ENCODE peak calls at places on chromosomes 16 and 17, in seven cellular contexts. M is ACHN; N is K562; K is NCI-H2081; X is CD8-positive, alpha-beta T cell; I is DMS53; T is NCI-H1092 treated with DMSO at 0.1 percent for 48 hours. B is an unnamed sample.
A peak's percentile ranks its signal among the peaks of the same experiment; 100 is the strongest.

GRCh38 chr17:67033613-67034012 is 10.7 kb upstream of the CACNG1 start:
- DNase-seq in I (no peak), M (no peak), T (no peak), X (no peak), K (no peak), N (no peak), B (no peak)

GRCh38 chr16:30750876-30751465 is 2.7 kb downstream of the PHKG2 start:
- DNase-seq in K (no peak), X (no peak), N (no peak), I (no peak), T (no peak), M (no peak), B (no peak)

GRCh38 chr16:11205754-11206459 is 50.1 kb downstream of the SOCS1 start:
- DNase-seq in I (peak; percentile 18), N (no peak), T (no peak), M (no peak), X (no peak), K (no peak), B (no peak)

GRCh38 chr16:14180431-14181059 is 109.4 kb downstream of the MRTFB start:
- DNase-seq in X (no peak), K (no peak), I (no peak), M (no peak), T (no peak), N (no peak), B (no peak)

GRCh38 chr16:77408607-77409006 is 26.2 kb downstream of the ADAMTS18 start:
- DNase-seq in I (no peak), M (no peak), X (no peak), T (no peak), K (no peak), N (no peak), B (no peak)

GRCh38 chr17:53032861-53033271 is 789.9 kb upstream of the KIF2B start:
- DNase-seq in N (no peak), K (peak; percentile 91), M (peak; percentile 87), X (no peak), T (peak; percentile 59), I (peak; percentile 95), B (peak; percentile 56)

GRCh38 chr17:28282596-28282995 is 36.4 kb upstream of the TMEM97 start:
- DNase-seq in X (no peak), N (no peak), K (no peak), M (peak; percentile 87), T (no peak), I (peak; percentile 77), B (peak; percentile 42)

GRCh38 chr16:369866-370436 is 387 bp downstream of the MRPL28 start:
- DNase-seq in N (no peak), M (peak; percentile 58), T (no peak), I (peak; percentile 44), X (no peak), K (peak; percentile 16), B (no peak)

GRCh38 chr16:66898207-66898606 is 17.9 kb downstream of the PDP2 start:
- DNase-seq in T (no peak), I (peak; percentile 38), K (no peak), X (no peak), N (no peak), M (peak; percentile 87), B (no peak)

GRCh38 chr17:41393826-41394225 is 3.6 kb downstream of the KRT31 start:
- DNase-seq in X (no peak), M (no peak), T (no peak), I (no peak), N (no peak), K (no peak), B (no peak)

GRCh38 chr16:30668393-30668792 is 10.2 kb downstream of the FBRS start:
- DNase-seq in I (no peak), K (no peak), T (no peak), M (no peak), X (no peak), N (peak; percentile 7), B (no peak)

GRCh38 chr17:70173646-70174045 is 4.3 kb downstream of the KCNJ2 start:
- DNase-seq in I (no peak), N (no peak), X (no peak), T (no peak), K (no peak), M (no peak), B (no peak)

GRCh38 chr17:59725691-59726090 is 18.2 kb downstream of the VMP1 start:
- DNase-seq in I (no peak), T (no peak), X (no peak), N (no peak), M (no peak), K (peak; percentile 18), B (no peak)

GRCh38 chr17:63955791-63956190 is 16.9 kb downstream of the SCN4A start:
- DNase-seq in N (no peak), K (no peak), T (no peak), M (no peak), X (no peak), I (no peak), B (no peak)

GRCh38 chr16:46961373-46962353 is 11.8 kb downstream of the DNAJA2 start:
- DNase-seq in M (no peak), K (no peak), T (no peak), N (no peak), X (peak; percentile 37), I (no peak), B (no peak)